ENCODE peak calls at places on chromosomes 6 and 20, in eight cellular contexts. F is astrocyte; U is aorta; Y is AG09319; C is MM.1S; J is Right ventricle myocardium superior; B is activated CD4-positive, CD25-positive, alpha-beta regulatory T cell; X is HTR-8/SVneo. M is an unnamed sample.

GRCh38 chr6:19538086-19538485 is 299.1 kb upstream of the ID4 start:
- DNase-seq in F (no peak), U (no peak), Y (no peak), C (peak), J (no peak), B (no peak), X (no peak), M (no peak)

GRCh38 chr6:162069995-162070394 is 657.6 kb downstream of the PRKN start:
- DNase-seq in F (no peak), U (no peak), Y (no peak), C (no peak), J (no peak), B (no peak), X (no peak), M (no peak)

GRCh38 chr6:27176096-27176495 is 71.4 kb upstream of the PRSS16 start:
- DNase-seq in F (peak), U (no peak), Y (no peak), C (no peak), J (no peak), B (no peak), X (no peak), M (no peak)

GRCh38 chr20:50398064-50398463 is 112.1 kb upstream of the PTPN1 start:
- DNase-seq in F (no peak), U (no peak), Y (no peak), C (no peak), J (no peak), B (no peak), X (no peak), M (no peak)

GRCh38 chr6:169158182-169158573 is 95.5 kb downstream of the THBS2 start:
- DNase-seq in F (peak), U (peak), Y (peak), C (no peak), J (peak), B (no peak), X (no peak), M (no peak)

GRCh38 chr6:66771626-66772025 is 1064.6 kb upstream of the EYS start:
- DNase-seq in F (peak), U (no peak), Y (no peak), C (no peak), J (no peak), B (no peak), X (no peak), M (no peak)

GRCh38 chr6:5665173-5665572 is 341.6 kb downstream of the NRN1 start:
- DNase-seq in F (no peak), U (peak), Y (no peak), C (peak), J (no peak), B (no peak), X (no peak), M (no peak)

GRCh38 chr6:130020106-130020851 is 1.9 kb downstream of the L3MBTL3 start:
- DNase-seq in F (no peak), U (peak), Y (no peak), C (no peak), J (peak), B (peak), X (no peak), M (no peak)

GRCh38 chr20:22312744-22313346 is 271.5 kb downstream of the FOXA2 start:
- DNase-seq in F (no peak), U (no peak), Y (no peak), C (peak), J (no peak), B (no peak), X (no peak), M (no peak)

GRCh38 chr6:15509335-15509933 is 153.4 kb downstream of the DTNBP1 start:
- DNase-seq in F (no peak), U (no peak), Y (no peak), C (no peak), J (no peak), B (no peak), X (no peak), M (peak)

GRCh38 chr6:163199371-163199770 is 215.1 kb upstream of the QKI start:
- DNase-seq in F (no peak), U (no peak), Y (no peak), C (no peak), J (no peak), B (no peak), X (no peak), M (no peak)

GRCh38 chr6:150478651-150479498 is 110.1 kb downstream of the IYD start:
- DNase-seq in F (no peak), U (no peak), Y (no peak), C (no peak), J (no peak), B (no peak), X (no peak), M (no peak)

GRCh38 chr20:21513181-21513663 is 642 bp downstream of the NKX2-2 start:
- DNase-seq in F (no peak), U (no peak), Y (no peak), C (no peak), J (no peak), B (no peak), X (no peak), M (no peak)

GRCh38 chr6:42898891-42899361 is 16.9 kb upstream of the PTCRA start:
- DNase-seq in F (peak), U (peak), Y (no peak), C (peak), J (no peak), B (peak), X (no peak), M (no peak)

GRCh38 chr20:63968928-63969760 is 586 bp downstream of the ZNF512B start:
- DNase-seq in F (no peak), U (peak), Y (no peak), C (no peak), J (peak), B (no peak), X (no peak), M (no peak)

GRCh38 chr6:135291288-135292116 is 110.4 kb downstream of the MYB start:
- DNase-seq in F (peak), U (no peak), Y (no peak), C (no peak), J (no peak), B (no peak), X (peak), M (no peak)

GRCh38 chr6:31098449-31098938 is 13.9 kb downstream of the C6orf15 start:
- DNase-seq in F (no peak), U (no peak), Y (no peak), C (no peak), J (no peak), B (no peak), X (no peak), M (no peak)

GRCh38 chr6:157151989-157152388 is 171.3 kb downstream of the TMEM242 start:
- DNase-seq in F (peak), U (no peak), Y (peak), C (no peak), J (no peak), B (no peak), X (no peak), M (no peak)

GRCh38 chr6:7052441-7052936 is 55.3 kb upstream of the RREB1 start:
- DNase-seq in F (peak), U (peak), Y (no peak), C (no peak), J (peak), B (no peak), X (peak), M (no peak)

GRCh38 chr20:51416532-51417244 is 125.8 kb downstream of the NFATC2 start:
- DNase-seq in F (no peak), U (no peak), Y (no peak), C (no peak), J (no peak), B (no peak), X (no peak), M (no peak)

GRCh38 chr6:161406633-161407032 is 132.8 kb upstream of the AGPAT4 start:
- DNase-seq in F (peak), U (no peak), Y (peak), C (no peak), J (no peak), B (no peak), X (peak), M (no peak)

GRCh38 chr6:96816182-96816888 is 20.9 kb downstream of the GPR63 start:
- DNase-seq in F (no peak), U (no peak), Y (no peak), C (peak), J (no peak), B (no peak), X (no peak), M (no peak)

GRCh38 chr20:1945134-1945618 is 48.7 kb downstream of the PDYN start:
- DNase-seq in F (no peak), U (peak), Y (peak), C (no peak), J (peak), B (no peak), X (no peak), M (no peak)